ENCODE peak calls at places on chromosomes 5 and 9, in six cellular contexts. One of them, this sample, is unnamed.

GRCh38 chr9:2691212-2691611 is 26.1 kb upstream of the KCNV2 start:
- DNase-seq in substantia nigra: no peak
- DNase-seq in stimulated activated CD4-positive, alpha-beta T cell treated with anti-CD3 and anti-CD28 coated beads, TNF-alpha, amount 100 ng/mL, for 24 hours: no peak
- DNase-seq in mucosa of descending colon: no peak
- DNase-seq in GM10248: no peak
- DNase-seq in EH: no peak
- DNase-seq in this sample: no peak

GRCh38 chr5:143059355-143059754 is 289.2 kb downstream of the ARHGAP26 start:
- DNase-seq in substantia nigra: no peak
- DNase-seq in stimulated activated CD4-positive, alpha-beta T cell treated with anti-CD3 and anti-CD28 coated beads, TNF-alpha, amount 100 ng/mL, for 24 hours: no peak
- DNase-seq in mucosa of descending colon: no peak
- DNase-seq in GM10248: no peak
- DNase-seq in EH: no peak
- DNase-seq in this sample: no peak

GRCh38 chr5:137192293-137192743 is 306.8 kb downstream of the SPOCK1 start:
- DNase-seq in substantia nigra: peak; percentile 36
- DNase-seq in stimulated activated CD4-positive, alpha-beta T cell treated with anti-CD3 and anti-CD28 coated beads, TNF-alpha, amount 100 ng/mL, for 24 hours: no peak
- DNase-seq in mucosa of descending colon: no peak
- DNase-seq in GM10248: no peak
- DNase-seq in EH: peak; percentile 82
- DNase-seq in this sample: no peak

GRCh38 chr5:6700074-6700685 is 13.1 kb upstream of the TENT4A start:
- DNase-seq in substantia nigra: no peak
- DNase-seq in stimulated activated CD4-positive, alpha-beta T cell treated with anti-CD3 and anti-CD28 coated beads, TNF-alpha, amount 100 ng/mL, for 24 hours: no peak
- DNase-seq in mucosa of descending colon: no peak
- DNase-seq in GM10248: no peak
- DNase-seq in EH: no peak
- DNase-seq in this sample: no peak

GRCh38 chr9:131739988-131740648 is at the start of gene RAPGEF1:
- DNase-seq in substantia nigra: peak; percentile 61
- DNase-seq in stimulated activated CD4-positive, alpha-beta T cell treated with anti-CD3 and anti-CD28 coated beads, TNF-alpha, amount 100 ng/mL, for 24 hours: peak; percentile 81
- DNase-seq in mucosa of descending colon: peak; percentile 73
- DNase-seq in GM10248: peak; percentile 85
- DNase-seq in EH: peak; percentile 48
- DNase-seq in this sample: peak; percentile 80

GRCh38 chr5:91179018-91179417 is 204.1 kb downstream of the ARRDC3 start:
- DNase-seq in substantia nigra: no peak
- DNase-seq in stimulated activated CD4-positive, alpha-beta T cell treated with anti-CD3 and anti-CD28 coated beads, TNF-alpha, amount 100 ng/mL, for 24 hours: no peak
- DNase-seq in mucosa of descending colon: no peak
- DNase-seq in GM10248: no peak
- DNase-seq in EH: peak; percentile 32
- DNase-seq in this sample: no peak

GRCh38 chr9:91425270-91425669 is 1.6 kb upstream of the NFIL3 start:
- DNase-seq in substantia nigra: no peak
- DNase-seq in stimulated activated CD4-positive, alpha-beta T cell treated with anti-CD3 and anti-CD28 coated beads, TNF-alpha, amount 100 ng/mL, for 24 hours: no peak
- DNase-seq in mucosa of descending colon: no peak
- DNase-seq in GM10248: no peak
- DNase-seq in EH: no peak
- DNase-seq in this sample: no peak

GRCh38 chr5:150167163-150167798 is 703 bp downstream of the CDX1 start:
- DNase-seq in substantia nigra: no peak
- DNase-seq in stimulated activated CD4-positive, alpha-beta T cell treated with anti-CD3 and anti-CD28 coated beads, TNF-alpha, amount 100 ng/mL, for 24 hours: no peak
- DNase-seq in mucosa of descending colon: no peak
- DNase-seq in GM10248: no peak
- DNase-seq in EH: no peak
- DNase-seq in this sample: no peak

GRCh38 chr5:149435660-149436059 is 56.6 kb upstream of the IL17B start:
- DNase-seq in substantia nigra: no peak
- DNase-seq in stimulated activated CD4-positive, alpha-beta T cell treated with anti-CD3 and anti-CD28 coated beads, TNF-alpha, amount 100 ng/mL, for 24 hours: no peak
- DNase-seq in mucosa of descending colon: no peak
- DNase-seq in GM10248: no peak
- DNase-seq in EH: peak; percentile 66
- DNase-seq in this sample: no peak

GRCh38 chr5:174222891-174223290 is 177.4 kb downstream of the NSG2 start:
- DNase-seq in substantia nigra: no peak
- DNase-seq in stimulated activated CD4-positive, alpha-beta T cell treated with anti-CD3 and anti-CD28 coated beads, TNF-alpha, amount 100 ng/mL, for 24 hours: no peak
- DNase-seq in mucosa of descending colon: no peak
- DNase-seq in GM10248: no peak
- DNase-seq in EH: no peak
- DNase-seq in this sample: no peak

GRCh38 chr9:88396836-88397577 is 8.8 kb downstream of the SPIN1 start:
- DNase-seq in substantia nigra: no peak
- DNase-seq in stimulated activated CD4-positive, alpha-beta T cell treated with anti-CD3 and anti-CD28 coated beads, TNF-alpha, amount 100 ng/mL, for 24 hours: no peak
- DNase-seq in mucosa of descending colon: no peak
- DNase-seq in GM10248: no peak
- DNase-seq in EH: peak; percentile 66
- DNase-seq in this sample: no peak

GRCh38 chr5:102152906-102153787 is 142.9 kb downstream of the SLCO4C1 start:
- DNase-seq in substantia nigra: no peak
- DNase-seq in stimulated activated CD4-positive, alpha-beta T cell treated with anti-CD3 and anti-CD28 coated beads, TNF-alpha, amount 100 ng/mL, for 24 hours: no peak
- DNase-seq in mucosa of descending colon: peak; percentile 38
- DNase-seq in GM10248: peak; percentile 25
- DNase-seq in EH: peak; percentile 44
- DNase-seq in this sample: no peak

GRCh38 chr5:140295414-140295813 is 7.5 kb downstream of the PFDN1 start:
- DNase-seq in substantia nigra: peak; percentile 76
- DNase-seq in stimulated activated CD4-positive, alpha-beta T cell treated with anti-CD3 and anti-CD28 coated beads, TNF-alpha, amount 100 ng/mL, for 24 hours: no peak
- DNase-seq in mucosa of descending colon: peak; percentile 56
- DNase-seq in GM10248: no peak
- DNase-seq in EH: peak; percentile 97
- DNase-seq in this sample: no peak

GRCh38 chr5:83957188-83957587 is 236.5 kb upstream of the HAPLN1 start:
- DNase-seq in substantia nigra: no peak
- DNase-seq in stimulated activated CD4-positive, alpha-beta T cell treated with anti-CD3 and anti-CD28 coated beads, TNF-alpha, amount 100 ng/mL, for 24 hours: no peak
- DNase-seq in mucosa of descending colon: no peak
- DNase-seq in GM10248: no peak
- DNase-seq in EH: peak; percentile 23
- DNase-seq in this sample: no peak

GRCh38 chr9:127438394-127438793 is 12.8 kb downstream of the RPL12 start:
- DNase-seq in substantia nigra: no peak
- DNase-seq in stimulated activated CD4-positive, alpha-beta T cell treated with anti-CD3 and anti-CD28 coated beads, TNF-alpha, amount 100 ng/mL, for 24 hours: no peak
- DNase-seq in mucosa of descending colon: no peak
- DNase-seq in GM10248: no peak
- DNase-seq in EH: no peak
- DNase-seq in this sample: no peak

GRCh38 chr5:34656001-34656699 is at the start of gene RAI14:
- DNase-seq in substantia nigra: peak; percentile 77
- DNase-seq in stimulated activated CD4-positive, alpha-beta T cell treated with anti-CD3 and anti-CD28 coated beads, TNF-alpha, amount 100 ng/mL, for 24 hours: no peak
- DNase-seq in mucosa of descending colon: peak; percentile 67
- DNase-seq in GM10248: peak; percentile 35
- DNase-seq in EH: peak; percentile 91
- DNase-seq in this sample: no peak

GRCh38 chr5:142492781-142493281 is 168.0 kb upstream of the SPRY4 start:
- DNase-seq in substantia nigra: no peak
- DNase-seq in stimulated activated CD4-positive, alpha-beta T cell treated with anti-CD3 and anti-CD28 coated beads, TNF-alpha, amount 100 ng/mL, for 24 hours: no peak
- DNase-seq in mucosa of descending colon: no peak
- DNase-seq in GM10248: no peak
- DNase-seq in EH: peak; percentile 46
- DNase-seq in this sample: no peak

GRCh38 chr9:14147738-14148137 is 166.2 kb downstream of the NFIB start:
- DNase-seq in substantia nigra: no peak
- DNase-seq in stimulated activated CD4-positive, alpha-beta T cell treated with anti-CD3 and anti-CD28 coated beads, TNF-alpha, amount 100 ng/mL, for 24 hours: no peak
- DNase-seq in mucosa of descending colon: no peak
- DNase-seq in GM10248: no peak
- DNase-seq in EH: no peak
- DNase-seq in this sample: no peak

GRCh38 chr5:160769264-160769663 is 82.7 kb downstream of the ATP10B start:
- DNase-seq in substantia nigra: no peak
- DNase-seq in stimulated activated CD4-positive, alpha-beta T cell treated with anti-CD3 and anti-CD28 coated beads, TNF-alpha, amount 100 ng/mL, for 24 hours: no peak
- DNase-seq in mucosa of descending colon: peak; percentile 79
- DNase-seq in GM10248: no peak
- DNase-seq in EH: no peak
- DNase-seq in this sample: no peak

GRCh38 chr5:130720355-130720754 is 444.7 kb downstream of the HINT1 start:
- DNase-seq in substantia nigra: no peak
- DNase-seq in stimulated activated CD4-positive, alpha-beta T cell treated with anti-CD3 and anti-CD28 coated beads, TNF-alpha, amount 100 ng/mL, for 24 hours: no peak
- DNase-seq in mucosa of descending colon: no peak
- DNase-seq in GM10248: no peak
- DNase-seq in EH: peak; percentile 38
- DNase-seq in this sample: no peak

GRCh38 chr5:154397652-154398406 is 48.0 kb upstream of the SAP30L start:
- DNase-seq in substantia nigra: peak; percentile 36
- DNase-seq in stimulated activated CD4-positive, alpha-beta T cell treated with anti-CD3 and anti-CD28 coated beads, TNF-alpha, amount 100 ng/mL, for 24 hours: no peak
- DNase-seq in mucosa of descending colon: peak; percentile 86
- DNase-seq in GM10248: no peak
- DNase-seq in EH: no peak
- DNase-seq in this sample: no peak

GRCh38 chr9:37974506-37975173 is 70.7 kb upstream of the SLC25A51 start:
- DNase-seq in substantia nigra: no peak
- DNase-seq in stimulated activated CD4-positive, alpha-beta T cell treated with anti-CD3 and anti-CD28 coated beads, TNF-alpha, amount 100 ng/mL, for 24 hours: no peak
- DNase-seq in mucosa of descending colon: no peak
- DNase-seq in GM10248: no peak
- DNase-seq in EH: peak; percentile 78
- DNase-seq in this sample: no peak

GRCh38 chr9:99948896-99949295 is 42.4 kb downstream of the STX17 start:
- DNase-seq in substantia nigra: no peak
- DNase-seq in stimulated activated CD4-positive, alpha-beta T cell treated with anti-CD3 and anti-CD28 coated beads, TNF-alpha, amount 100 ng/mL, for 24 hours: no peak
- DNase-seq in mucosa of descending colon: peak; percentile 43
- DNase-seq in GM10248: no peak
- DNase-seq in EH: peak; percentile 29
- DNase-seq in this sample: no peak

GRCh38 chr9:134329886-134330285 is 3.6 kb downstream of the RXRA start:
- DNase-seq in substantia nigra: no peak
- DNase-seq in stimulated activated CD4-positive, alpha-beta T cell treated with anti-CD3 and anti-CD28 coated beads, TNF-alpha, amount 100 ng/mL, for 24 hours: no peak
- DNase-seq in mucosa of descending colon: peak; percentile 78
- DNase-seq in GM10248: no peak
- DNase-seq in EH: peak; percentile 25
- DNase-seq in this sample: no peak

GRCh38 chr5:145495741-145496140 is 339.4 kb downstream of the PRELID2 start:
- DNase-seq in substantia nigra: no peak
- DNase-seq in stimulated activated CD4-positive, alpha-beta T cell treated with anti-CD3 and anti-CD28 coated beads, TNF-alpha, amount 100 ng/mL, for 24 hours: no peak
- DNase-seq in mucosa of descending colon: no peak
- DNase-seq in GM10248: no peak
- DNase-seq in EH: peak; percentile 85
- DNase-seq in this sample: no peak

GRCh38 chr5:124402144-124402581 is 344.3 kb downstream of the ZNF608 start:
- DNase-seq in substantia nigra: peak; percentile 13
- DNase-seq in stimulated activated CD4-positive, alpha-beta T cell treated with anti-CD3 and anti-CD28 coated beads, TNF-alpha, amount 100 ng/mL, for 24 hours: no peak
- DNase-seq in mucosa of descending colon: no peak
- DNase-seq in GM10248: no peak
- DNase-seq in EH: peak; percentile 1
- DNase-seq in this sample: no peak

This sample was measured in activated T-cell treated with anti-CD3 and anti-CD28 coated beads for 24 hours.